ENCODE peak calls at places on chromosomes 11 and 22, in five cellular contexts. One of them, this sample, is unnamed.

GRCh38 chr11:27355575-27356104 is 7.4 kb downstream of the CCDC34 start:
- DNase-seq in lower leg skin: no peak
- DNase-seq in hepatocyte: no peak
- DNase-seq in endothelial cell: no peak
- DNase-seq in PC-9: no peak
- DNase-seq in this sample: no peak

GRCh38 chr22:20779813-20780148 is 5.9 kb downstream of the SERPIND1 start:
- DNase-seq in PC-9: peak
- DNase-seq in lower leg skin: no peak
- DNase-seq in hepatocyte: no peak
- DNase-seq in endothelial cell: no peak
- DNase-seq in this sample: no peak

GRCh38 chr11:133265536-133265935 is 266.8 kb downstream of the OPCML start:
- DNase-seq in lower leg skin: no peak
- DNase-seq in endothelial cell: no peak
- DNase-seq in hepatocyte: no peak
- DNase-seq in PC-9: no peak
- DNase-seq in this sample: no peak

GRCh38 chr22:42868751-42869251 is 11.7 kb upstream of the ARFGAP3 start:
- DNase-seq in endothelial cell: no peak
- DNase-seq in lower leg skin: no peak
- DNase-seq in hepatocyte: no peak
- DNase-seq in PC-9: no peak
- DNase-seq in this sample: no peak

GRCh38 chr11:30210357-30210756 is 20.5 kb upstream of the FSHB start:
- DNase-seq in lower leg skin: no peak
- DNase-seq in endothelial cell: no peak
- DNase-seq in hepatocyte: peak
- DNase-seq in PC-9: no peak
- DNase-seq in this sample: no peak

GRCh38 chr22:29393019-29393608 is 4.7 kb upstream of the AP1B1 start:
- DNase-seq in lower leg skin: no peak
- DNase-seq in hepatocyte: peak
- DNase-seq in PC-9: no peak
- DNase-seq in endothelial cell: no peak
- DNase-seq in this sample: no peak

GRCh38 chr11:107916671-107917241 is 11.5 kb upstream of the RAB39A start:
- DNase-seq in PC-9: peak
- DNase-seq in lower leg skin: no peak
- DNase-seq in hepatocyte: peak
- DNase-seq in endothelial cell: peak
- DNase-seq in this sample: no peak

GRCh38 chr11:110311783-110312578 is 15.6 kb upstream of the RDX start:
- DNase-seq in endothelial cell: no peak
- DNase-seq in hepatocyte: no peak
- DNase-seq in PC-9: peak
- DNase-seq in lower leg skin: no peak
- DNase-seq in this sample: no peak

GRCh38 chr11:130478881-130479280 is 30.4 kb downstream of the ADAMTS15 start:
- DNase-seq in lower leg skin: peak
- DNase-seq in hepatocyte: no peak
- DNase-seq in endothelial cell: no peak
- DNase-seq in PC-9: no peak
- DNase-seq in this sample: no peak

GRCh38 chr11:86456075-86456939 is 81.6 kb downstream of the CCDC81 start:
- DNase-seq in lower leg skin: peak
- DNase-seq in PC-9: peak
- DNase-seq in endothelial cell: peak
- DNase-seq in hepatocyte: peak
- DNase-seq in this sample: peak

GRCh38 chr11:35360059-35360530 is 59.3 kb downstream of the SLC1A2 start:
- DNase-seq in lower leg skin: no peak
- DNase-seq in PC-9: no peak
- DNase-seq in endothelial cell: no peak
- DNase-seq in hepatocyte: no peak
- DNase-seq in this sample: no peak

GRCh38 chr22:45923812-45924211 is 53.1 kb downstream of the WNT7B start:
- DNase-seq in endothelial cell: no peak
- DNase-seq in lower leg skin: no peak
- DNase-seq in hepatocyte: no peak
- DNase-seq in PC-9: no peak
- DNase-seq in this sample: no peak

GRCh38 chr11:112279901-112280267 is 19.2 kb upstream of the PLET1 start:
- DNase-seq in endothelial cell: peak
- DNase-seq in hepatocyte: peak
- DNase-seq in PC-9: peak
- DNase-seq in lower leg skin: peak
- DNase-seq in this sample: peak

GRCh38 chr22:48070083-48070482 is 1307.6 kb downstream of the TBC1D22A start:
- DNase-seq in PC-9: no peak
- DNase-seq in hepatocyte: no peak
- DNase-seq in endothelial cell: no peak
- DNase-seq in lower leg skin: no peak
- DNase-seq in this sample: no peak

GRCh38 chr22:48071828-48072227 is 1309.4 kb downstream of the TBC1D22A start:
- DNase-seq in hepatocyte: no peak
- DNase-seq in endothelial cell: no peak
- DNase-seq in PC-9: no peak
- DNase-seq in lower leg skin: no peak
- DNase-seq in this sample: no peak

GRCh38 chr22:48071305-48071704 is 1308.9 kb downstream of the TBC1D22A start:
- DNase-seq in PC-9: no peak
- DNase-seq in lower leg skin: no peak
- DNase-seq in endothelial cell: no peak
- DNase-seq in hepatocyte: no peak
- DNase-seq in this sample: no peak

GRCh38 chr22:48072777-48073176 is 1310.3 kb downstream of the TBC1D22A start:
- DNase-seq in endothelial cell: no peak
- DNase-seq in hepatocyte: no peak
- DNase-seq in lower leg skin: no peak
- DNase-seq in PC-9: no peak
- DNase-seq in this sample: no peak

DNA sequence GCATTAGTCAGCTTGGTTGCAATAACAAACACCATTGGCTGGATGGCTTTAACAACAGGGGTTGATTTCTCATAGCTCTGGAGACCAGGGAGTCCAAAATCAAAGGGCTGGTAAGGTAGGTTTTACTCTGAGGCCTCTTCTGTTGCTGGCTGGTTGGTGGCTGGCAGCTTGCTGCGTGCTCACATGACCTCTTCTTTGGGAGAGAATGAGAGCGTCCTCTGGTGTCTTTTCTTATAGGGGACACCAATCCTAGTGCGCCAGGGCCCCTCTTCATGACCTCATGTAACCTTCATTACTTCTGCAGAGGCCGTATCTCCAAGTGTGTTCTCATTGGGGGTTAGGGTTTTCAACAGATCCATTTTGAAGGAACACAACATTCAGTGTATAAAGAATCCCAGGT is 1308.3 kb downstream of the TBC1D22A start:
- DNase-seq in PC-9: no peak
- DNase-seq in lower leg skin: no peak
- DNase-seq in hepatocyte: no peak
- DNase-seq in endothelial cell: no peak
- DNase-seq in this sample: no peak
- TF ChIP-seq CTCF in PC-9: no peak
- TF ChIP-seq CTCF in lower leg skin: no peak
- TF ChIP-seq CTCF in hepatocyte: no peak
- TF ChIP-seq CTCF in endothelial cell: no peak
- TF ChIP-seq CTCF in this sample: no peak

GRCh38 chr22:35092146-35092805 is 26.3 kb downstream of the ISX start:
- DNase-seq in PC-9: no peak
- DNase-seq in endothelial cell: no peak
- DNase-seq in hepatocyte: no peak
- DNase-seq in lower leg skin: peak
- DNase-seq in this sample: no peak
- TF ChIP-seq CTCF in PC-9: no peak
- TF ChIP-seq CTCF in endothelial cell: no peak
- TF ChIP-seq CTCF in hepatocyte: no peak
- TF ChIP-seq CTCF in lower leg skin: no peak
- TF ChIP-seq CTCF in this sample: no peak

GRCh38 chr11:70200212-70200844 is 2.8 kb upstream of the FADD start:
- DNase-seq in endothelial cell: no peak
- DNase-seq in PC-9: no peak
- DNase-seq in lower leg skin: no peak
- DNase-seq in hepatocyte: no peak
- DNase-seq in this sample: no peak

GRCh38 chr11:70191495-70192140 is 11.5 kb upstream of the FADD start:
- DNase-seq in endothelial cell: peak
- DNase-seq in lower leg skin: no peak
- DNase-seq in PC-9: peak
- DNase-seq in hepatocyte: peak
- DNase-seq in this sample: peak

GRCh38 chr11:70193411-70194292 is 9.4 kb upstream of the FADD start:
- DNase-seq in PC-9: no peak
- DNase-seq in endothelial cell: no peak
- DNase-seq in lower leg skin: no peak
- DNase-seq in hepatocyte: no peak
- DNase-seq in this sample: no peak

GRCh38 chr11:70192666-70193410 is 10.3 kb upstream of the FADD start:
- DNase-seq in endothelial cell: no peak
- DNase-seq in PC-9: no peak
- DNase-seq in lower leg skin: no peak
- DNase-seq in hepatocyte: no peak
- DNase-seq in this sample: no peak

DNA sequence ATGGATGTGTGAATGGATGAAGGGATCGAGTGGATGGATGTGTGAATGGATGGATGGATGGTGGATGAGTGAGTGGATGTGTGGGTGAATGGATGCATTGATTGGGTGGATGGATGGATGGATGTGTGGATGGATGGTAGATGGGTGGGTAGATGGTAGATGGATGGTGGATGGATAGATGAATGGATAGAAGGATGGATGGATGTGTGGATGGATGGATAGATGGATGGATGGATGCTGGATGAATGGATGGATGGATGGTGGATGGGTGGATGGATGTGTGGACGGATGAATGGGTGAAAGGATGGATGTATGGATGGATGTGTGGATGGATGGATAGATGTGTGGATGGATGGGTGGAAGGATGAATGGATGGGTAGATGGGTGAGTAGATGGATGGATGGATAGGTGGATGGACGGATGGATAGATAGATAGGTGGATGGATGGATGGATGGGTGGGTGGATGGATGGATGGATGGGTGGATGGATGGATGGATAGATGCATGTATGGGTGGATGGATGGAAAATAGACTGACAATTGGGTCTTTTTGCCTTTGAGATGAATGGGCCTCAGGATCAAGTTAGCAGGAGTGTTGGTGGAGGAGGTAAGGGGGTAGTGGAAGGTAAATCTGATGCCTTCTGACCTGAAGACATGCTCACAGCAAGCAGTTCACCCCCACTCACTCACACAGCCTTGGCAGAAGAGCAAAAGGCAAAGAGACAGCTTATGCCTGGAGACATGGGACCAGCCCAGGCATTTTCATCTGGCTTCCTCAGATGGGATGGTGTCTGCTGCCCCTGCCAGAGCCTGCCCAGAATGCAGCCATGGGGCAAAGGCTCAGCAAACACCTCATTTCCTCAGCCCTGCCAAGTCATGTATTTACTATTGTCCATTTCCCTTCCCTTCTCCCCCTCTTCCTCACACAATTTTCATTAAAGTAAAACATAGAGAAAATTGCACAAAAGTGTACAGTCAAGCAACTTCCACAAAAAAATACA is 8.0 kb upstream of the FADD start:
- DNase-seq in endothelial cell: no peak
- DNase-seq in lower leg skin: no peak
- DNase-seq in PC-9: no peak
- DNase-seq in hepatocyte: no peak
- DNase-seq in this sample: no peak
- TF ChIP-seq CTCF in endothelial cell: no peak
- TF ChIP-seq CTCF in lower leg skin: no peak
- TF ChIP-seq CTCF in PC-9: no peak
- TF ChIP-seq CTCF in hepatocyte: no peak
- TF ChIP-seq CTCF in this sample: no peak

DNA sequence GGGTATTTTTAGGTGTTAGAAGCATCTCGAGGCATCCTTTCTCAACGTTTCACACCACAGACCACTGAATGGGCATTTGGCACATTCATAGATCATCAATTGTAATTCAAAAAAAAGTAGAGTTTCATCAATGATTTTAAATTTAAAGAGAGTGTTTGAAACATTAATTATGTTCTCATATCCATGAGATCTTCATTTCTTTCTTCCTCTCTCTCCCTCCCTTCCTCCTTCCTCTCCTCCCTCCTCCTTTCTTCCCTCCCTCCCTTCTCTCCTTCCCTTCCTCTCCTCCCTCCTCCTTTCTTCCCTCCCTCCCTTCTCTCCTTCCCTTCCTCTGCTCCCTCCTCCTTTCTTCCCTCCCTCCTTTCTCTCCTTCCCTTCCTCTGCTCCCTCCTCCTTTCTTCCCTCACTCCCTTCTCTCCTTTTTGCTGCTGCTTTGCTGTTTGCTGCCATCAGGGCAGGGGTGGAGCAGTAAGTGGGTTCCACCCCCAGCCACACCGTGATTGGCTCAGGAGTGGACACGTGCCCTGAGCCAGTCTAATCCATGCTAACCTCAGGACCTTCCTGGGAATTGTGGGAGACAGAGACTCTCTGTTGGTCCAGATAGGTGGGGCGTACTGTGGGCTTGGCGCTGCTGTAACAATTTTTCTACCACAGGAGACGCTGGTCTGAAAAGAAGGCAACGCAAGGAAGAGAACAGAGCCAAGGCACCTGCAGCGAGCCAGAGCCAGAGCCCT is 33.8 kb upstream of the APOBEC3A start:
- DNase-seq in PC-9: peak
- DNase-seq in lower leg skin: peak
- DNase-seq in endothelial cell: no peak
- DNase-seq in hepatocyte: peak
- DNase-seq in this sample: no peak
- TF ChIP-seq CTCF in PC-9: peak
- TF ChIP-seq CTCF in lower leg skin: no peak
- TF ChIP-seq CTCF in endothelial cell: no peak
- TF ChIP-seq CTCF in hepatocyte: peak
- TF ChIP-seq CTCF in this sample: no peak

DNA sequence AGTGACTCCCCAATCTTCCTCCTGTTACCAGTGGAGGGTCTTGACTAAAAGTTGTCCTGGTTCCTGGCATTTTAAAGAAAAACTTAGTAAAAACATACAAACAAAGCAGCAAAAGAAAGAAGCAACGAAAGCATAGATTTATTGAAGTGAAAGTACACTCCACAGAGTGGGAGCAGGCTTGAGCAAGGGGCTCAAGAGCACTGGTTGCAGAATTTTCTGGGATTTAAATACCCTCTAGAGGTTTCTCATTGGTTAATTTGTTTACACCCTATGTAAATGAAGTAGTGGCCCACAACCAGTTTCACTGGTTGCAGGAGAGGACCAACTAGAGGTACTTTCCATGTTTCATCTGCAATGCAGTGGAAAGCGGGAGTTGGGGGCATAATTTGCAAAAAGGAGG is 10.7 kb downstream of the FAM111B start:
- DNase-seq in PC-9: no peak
- DNase-seq in lower leg skin: no peak
- DNase-seq in hepatocyte: no peak
- DNase-seq in endothelial cell: no peak
- DNase-seq in this sample: no peak
- TF ChIP-seq CTCF in PC-9: no peak
- TF ChIP-seq CTCF in lower leg skin: no peak
- TF ChIP-seq CTCF in hepatocyte: no peak
- TF ChIP-seq CTCF in endothelial cell: no peak
- TF ChIP-seq CTCF in this sample: no peak